ENCODE peak calls at places on chromosomes 12 and 14, in seven cellular contexts. O, E, Q, U, J, G and Y are unnamed samples.
A peak's percentile ranks its signal among the peaks of the same experiment; 100 is the strongest.

GRCh38 chr12:52992699-52993557 is 13.3 kb upstream of the EIF4B start:
- DNase-seq in J (no peak), E (peak; percentile 60), U (peak; percentile 99), G (no peak), Q (no peak), O (peak; percentile 63), Y (peak; percentile 92)

GRCh38 chr12:69765515-69765914 is 26.9 kb downstream of the RAB3IP start:
- DNase-seq in E (no peak), Q (no peak), O (no peak), U (no peak), G (no peak), J (no peak), Y (no peak)

GRCh38 chr12:129830796-129831195 is 73.0 kb downstream of the TMEM132D start:
- DNase-seq in O (no peak), G (no peak), U (no peak), E (no peak), Q (no peak), J (no peak), Y (no peak)

GRCh38 chr14:84806627-84807026 is 723.3 kb upstream of the FLRT2 start:
- DNase-seq in E (no peak), J (no peak), O (no peak), Q (no peak), G (no peak), U (no peak), Y (no peak)

GRCh38 chr14:50312734-50313054 is 570 bp downstream of the DMAC2L start:
- DNase-seq in J (no peak), Q (no peak), G (no peak), E (no peak), O (no peak), U (peak; percentile 42), Y (no peak)

GRCh38 chr12:77031745-77032144 is 33.6 kb downstream of the E2F7 start:
- DNase-seq in U (no peak), O (no peak), Q (peak; percentile 12), G (no peak), J (no peak), E (peak; percentile 61), Y (no peak)

GRCh38 chr14:23153891-23154796 is 29.3 kb downstream of the SLC7A8 start:
- DNase-seq in J (no peak), G (peak; percentile 80), U (no peak), E (no peak), O (peak; percentile 98), Q (peak; percentile 34), Y (no peak)

GRCh38 chr12:104426926-104427546 is 29.7 kb upstream of the CHST11 start:
- DNase-seq in J (no peak), G (no peak), U (no peak), E (peak; percentile 70), Q (peak; percentile 25), O (no peak), Y (no peak)

GRCh38 chr12:76785407-76785806 is 21.5 kb downstream of the ZDHHC17 start:
- DNase-seq in J (no peak), U (no peak), O (no peak), Q (no peak), E (no peak), G (no peak), Y (no peak)

GRCh38 chr12:40622246-40622838 is 69.9 kb upstream of the CNTN1 start:
- DNase-seq in U (peak; percentile 19), J (no peak), E (peak; percentile 43), G (peak; percentile 69), Q (peak; percentile 56), O (peak; percentile 14), Y (peak; percentile 86)

GRCh38 chr14:24058260-24058950 is 6.6 kb downstream of the CARMIL3 start:
- DNase-seq in U (peak; percentile 89), E (peak; percentile 64), Q (peak; percentile 91), J (no peak), G (peak; percentile 84), O (no peak), Y (peak; percentile 78)

GRCh38 chr12:7068240-7068993 is 7.9 kb downstream of the C1S start:
- DNase-seq in G (no peak), E (peak; percentile 24), Q (no peak), J (no peak), U (no peak), O (no peak), Y (no peak)

GRCh38 chr12:104443008-104443407 is 13.7 kb upstream of the CHST11 start:
- DNase-seq in G (no peak), J (no peak), U (no peak), E (no peak), O (no peak), Q (no peak), Y (no peak)

GRCh38 chr12:124518051-124518932 is 49.1 kb downstream of the NCOR2 start:
- DNase-seq in Q (peak; percentile 90), E (peak; percentile 99), J (no peak), U (peak; percentile 93), O (no peak), G (no peak), Y (peak; percentile 98)

GRCh38 chr12:53674977-53675700 is 744 bp downstream of the ATP5MC2 start:
- DNase-seq in G (no peak), J (no peak), O (no peak), U (no peak), E (no peak), Q (no peak), Y (no peak)

GRCh38 chr12:53097564-53098353 is at the start of gene IGFBP6:
- DNase-seq in U (no peak), J (no peak), Q (peak; percentile 91), E (peak; percentile 34), O (peak; percentile 81), G (peak; percentile 80), Y (peak; percentile 65)

GRCh38 chr12:72699362-72699761 is 427.2 kb downstream of the TRHDE start:
- DNase-seq in G (no peak), Q (no peak), E (no peak), U (no peak), O (no peak), J (no peak), Y (peak; percentile 3)

GRCh38 chr12:6032726-6033125 is 87.7 kb upstream of the ANO2 start:
- DNase-seq in E (no peak), Q (no peak), G (no peak), U (no peak), O (no peak), J (no peak), Y (no peak)

GRCh38 chr14:97109234-97109633 is 312.1 kb downstream of the VRK1 start:
- DNase-seq in J (no peak), E (no peak), G (no peak), O (no peak), Q (no peak), U (no peak), Y (no peak)

GRCh38 chr12:130474599-130474998 is 136.9 kb downstream of the PIWIL1 start:
- DNase-seq in U (no peak), Q (no peak), J (no peak), E (no peak), G (no peak), O (no peak), Y (no peak)

GRCh38 chr14:76956253-76957090 is 72.0 kb downstream of the IRF2BPL start:
- DNase-seq in Q (peak; percentile 91), E (peak; percentile 89), U (peak; percentile 89), J (no peak), O (peak; percentile 79), G (peak; percentile 91), Y (peak; percentile 66)

GRCh38 chr12:51773145-51773869 is 75.2 kb downstream of the FIGNL2 start:
- DNase-seq in O (no peak), U (no peak), J (no peak), Q (no peak), E (peak; percentile 77), G (no peak), Y (no peak)

GRCh38 chr12:105382771-105383632 is 52.5 kb downstream of the C12orf75 start:
- DNase-seq in Q (peak; percentile 70), E (peak; percentile 73), U (peak; percentile 55), G (peak; percentile 49), O (peak; percentile 63), J (peak; percentile 17), Y (peak; percentile 72)

GRCh38 chr12:49339464-49339861 is 2.5 kb upstream of the C1QL4 start:
- DNase-seq in E (no peak), Q (peak; percentile 30), J (no peak), U (no peak), O (no peak), G (peak; percentile 60), Y (no peak)
- TF ChIP-seq RFX5 in E (no peak), Q (no peak), J (no peak), U (no peak), O (no peak), G (no peak), Y (no peak)

DNA sequence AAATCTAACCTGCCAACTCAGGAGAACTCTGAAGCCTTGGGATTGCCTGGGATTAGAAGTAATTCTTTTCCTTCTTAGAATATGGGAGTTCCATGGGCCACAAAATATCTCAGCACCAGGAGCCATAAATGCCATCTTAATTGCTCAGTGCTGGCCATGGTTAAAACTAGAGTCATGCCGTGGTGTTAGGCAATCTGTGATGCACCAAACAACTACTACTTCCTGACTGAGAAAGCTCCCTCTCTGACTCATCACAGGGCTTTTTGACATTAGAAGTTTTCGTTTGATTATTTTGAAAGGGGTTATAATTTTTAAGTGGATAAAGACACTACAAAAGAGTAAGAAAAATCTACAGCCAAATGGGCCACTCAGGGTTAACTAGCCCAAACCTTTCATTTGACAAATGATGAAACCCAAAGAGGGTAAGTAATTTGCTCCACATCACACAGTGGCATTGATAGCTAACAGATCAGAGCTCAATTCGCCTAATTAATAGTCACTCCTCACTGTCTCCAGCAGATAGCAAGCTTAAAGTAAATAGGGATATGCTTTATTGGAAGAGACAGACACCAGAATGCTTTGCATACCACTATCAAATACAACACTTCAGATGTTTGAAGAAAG is 377.3 kb downstream of the EMP1 start:
- DNase-seq in E (peak; percentile 58), G (no peak), Q (no peak), U (no peak), O (no peak), J (no peak), Y (peak; percentile 21)
- TF ChIP-seq RFX5 in E (no peak), G (no peak), Q (no peak), U (no peak), O (no peak), J (no peak), Y (no peak)

GRCh38 chr12:45388545-45388944 is 172.7 kb downstream of the ANO6 start:
- DNase-seq in Q (peak; percentile 56), G (no peak), E (peak; percentile 58), J (no peak), U (peak; percentile 29), O (peak; percentile 16), Y (peak; percentile 51)
- TF ChIP-seq RFX5 in Q (no peak), G (no peak), E (no peak), J (no peak), U (no peak), O (no peak), Y (no peak)

GRCh38 chr14:86574778-86575129 is 1044.8 kb downstream of the FLRT2 start:
- DNase-seq in O (no peak), J (no peak), U (no peak), E (no peak), Q (no peak), G (no peak), Y (no peak)

GRCh38 chr14:86574026-86574777 is 1044.3 kb downstream of the FLRT2 start:
- DNase-seq in J (no peak), O (no peak), U (peak; percentile 0), G (no peak), Q (no peak), E (peak; percentile 79), Y (no peak)

GRCh38 chr14:86570371-86570770 is 1040.4 kb downstream of the FLRT2 start:
- DNase-seq in E (no peak), O (no peak), G (no peak), J (no peak), U (no peak), Q (no peak), Y (no peak)

DNA sequence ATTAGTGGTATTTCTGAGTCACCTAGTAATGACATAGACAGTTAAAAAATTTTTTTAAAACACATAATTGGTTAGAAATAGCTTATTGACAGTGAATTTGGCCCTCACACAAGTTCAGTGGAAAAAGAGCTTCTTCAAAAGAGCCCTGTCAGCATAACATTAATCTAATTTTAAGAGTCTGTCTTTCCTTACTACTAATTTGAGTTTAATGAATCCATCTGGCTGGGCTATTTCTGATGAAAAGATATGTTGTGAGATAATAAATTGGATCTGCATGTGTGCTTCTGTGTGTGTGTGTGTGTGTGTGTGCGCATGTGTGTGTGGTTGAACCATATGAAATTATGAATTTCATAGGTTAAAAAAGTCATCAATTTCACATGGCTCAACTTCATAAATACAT is 1045.2 kb downstream of the FLRT2 start:
- DNase-seq in O (no peak), E (peak; percentile 32), Q (peak; percentile 13), U (no peak), G (no peak), J (no peak), Y (no peak)
- TF ChIP-seq RFX5 in O (no peak), E (no peak), Q (no peak), U (no peak), G (no peak), J (no peak), Y (no peak)